ENCODE peak calls at places on chromosomes 4 and X, in six cellular contexts. One of them, this sample, is unnamed.

GRCh38 chrX:107565005-107565404 is 63.3 kb upstream of the PRPS1 start:
- DNase-seq in Right ventricle myocardium inferior: no peak
- DNase-seq in osteocyte: no peak
- DNase-seq in neuronal stem cell: no peak
- DNase-seq in H7: no peak
- DNase-seq in GM10248: no peak
- DNase-seq in this sample: no peak

GRCh38 chrX:154799554-154800348 is 5.5 kb downstream of the MPP1 start:
- DNase-seq in H7: no peak
- DNase-seq in Right ventricle myocardium inferior: no peak
- DNase-seq in osteocyte: no peak
- DNase-seq in GM10248: no peak
- DNase-seq in neuronal stem cell: peak
- DNase-seq in this sample: no peak

GRCh38 chr4:62881901-62882300 is 1527.3 kb downstream of the TECRL start:
- DNase-seq in osteocyte: no peak
- DNase-seq in neuronal stem cell: no peak
- DNase-seq in GM10248: no peak
- DNase-seq in H7: no peak
- DNase-seq in Right ventricle myocardium inferior: no peak
- DNase-seq in this sample: no peak

GRCh38 chrX:1421433-1422134 is 29.7 kb upstream of the SLC25A6 start:
- DNase-seq in H7: no peak
- DNase-seq in Right ventricle myocardium inferior: no peak
- DNase-seq in GM10248: no peak
- DNase-seq in neuronal stem cell: no peak
- DNase-seq in osteocyte: no peak
- DNase-seq in this sample: no peak

GRCh38 chrX:133923548-133923947 is 61.8 kb downstream of the GPC3 start:
- DNase-seq in neuronal stem cell: no peak
- DNase-seq in H7: no peak
- DNase-seq in osteocyte: no peak
- DNase-seq in GM10248: no peak
- DNase-seq in Right ventricle myocardium inferior: no peak
- DNase-seq in this sample: no peak

GRCh38 chr4:165763640-165764039 is 109.4 kb upstream of the TLL1 start:
- DNase-seq in Right ventricle myocardium inferior: no peak
- DNase-seq in neuronal stem cell: no peak
- DNase-seq in osteocyte: no peak
- DNase-seq in H7: no peak
- DNase-seq in GM10248: no peak
- DNase-seq in this sample: no peak

GRCh38 chrX:39760930-39761329 is 336.8 kb downstream of the BCOR start:
- DNase-seq in H7: no peak
- DNase-seq in neuronal stem cell: no peak
- DNase-seq in osteocyte: no peak
- DNase-seq in GM10248: no peak
- DNase-seq in Right ventricle myocardium inferior: no peak
- DNase-seq in this sample: no peak

GRCh38 chr4:13892739-13893105 is 265.2 kb upstream of the BOD1L1 start:
- DNase-seq in neuronal stem cell: no peak
- DNase-seq in Right ventricle myocardium inferior: no peak
- DNase-seq in H7: no peak
- DNase-seq in osteocyte: no peak
- DNase-seq in GM10248: no peak
- DNase-seq in this sample: no peak

GRCh38 chr4:148173397-148174017 is 268.7 kb downstream of the NR3C2 start:
- DNase-seq in Right ventricle myocardium inferior: no peak
- DNase-seq in osteocyte: no peak
- DNase-seq in neuronal stem cell: no peak
- DNase-seq in H7: no peak
- DNase-seq in GM10248: no peak
- DNase-seq in this sample: no peak

GRCh38 chr4:56907009-56907408 is 691 bp upstream of the REST start:
- DNase-seq in osteocyte: no peak
- DNase-seq in Right ventricle myocardium inferior: no peak
- DNase-seq in neuronal stem cell: no peak
- DNase-seq in H7: peak
- DNase-seq in GM10248: no peak
- DNase-seq in this sample: no peak

GRCh38 chrX:67426946-67427345 is 116.9 kb upstream of the AR start:
- DNase-seq in GM10248: no peak
- DNase-seq in Right ventricle myocardium inferior: no peak
- DNase-seq in neuronal stem cell: no peak
- DNase-seq in osteocyte: no peak
- DNase-seq in H7: no peak
- DNase-seq in this sample: no peak

This sample was measured in GOT3.